ENCODE peak calls at places on chromosome 12, in five cellular contexts. One of them, this sample, is unnamed.

GRCh38 chr12:89372584-89373370 is 20.5 kb upstream of the DUSP6 start:
- DNase-seq in A549: no peak
- DNase-seq in choroid plexus epithelial cell: no peak
- DNase-seq in AG10803: no peak
- DNase-seq in body of pancreas: no peak
- DNase-seq in this sample: no peak

GRCh38 chr12:68808388-68809189 is 612 bp downstream of the MDM2 start:
- DNase-seq in A549: peak
- DNase-seq in choroid plexus epithelial cell: peak
- DNase-seq in AG10803: peak
- DNase-seq in body of pancreas: peak
- DNase-seq in this sample: peak

GRCh38 chr12:14473707-14474287 is 93.9 kb downstream of the PLBD1 start:
- DNase-seq in A549: peak
- DNase-seq in choroid plexus epithelial cell: peak
- DNase-seq in AG10803: peak
- DNase-seq in body of pancreas: no peak
- DNase-seq in this sample: no peak

GRCh38 chr12:47308672-47309071 is 228.9 kb upstream of the AMIGO2 start:
- DNase-seq in A549: no peak
- DNase-seq in choroid plexus epithelial cell: no peak
- DNase-seq in AG10803: no peak
- DNase-seq in body of pancreas: no peak
- DNase-seq in this sample: no peak

GRCh38 chr12:125081427-125081826 is 16.2 kb downstream of the AACS start:
- DNase-seq in A549: no peak
- DNase-seq in choroid plexus epithelial cell: no peak
- DNase-seq in AG10803: no peak
- DNase-seq in body of pancreas: peak
- DNase-seq in this sample: no peak

GRCh38 chr12:10563966-10564365 is 49.4 kb downstream of the MAGOHB start:
- DNase-seq in A549: no peak
- DNase-seq in choroid plexus epithelial cell: no peak
- DNase-seq in AG10803: peak
- DNase-seq in body of pancreas: no peak
- DNase-seq in this sample: no peak

GRCh38 chr12:57452937-57453509 is 2.1 kb upstream of the INHBE start:
- DNase-seq in A549: peak
- DNase-seq in choroid plexus epithelial cell: peak
- DNase-seq in AG10803: peak
- DNase-seq in body of pancreas: peak
- DNase-seq in this sample: no peak

GRCh38 chr12:12807970-12808702 is 5.0 kb upstream of the DDX47 start:
- DNase-seq in A549: no peak
- DNase-seq in choroid plexus epithelial cell: no peak
- DNase-seq in AG10803: no peak
- DNase-seq in body of pancreas: peak
- DNase-seq in this sample: no peak

GRCh38 chr12:49260165-49260564 is 4.7 kb upstream of the TUBA1C start:
- DNase-seq in A549: no peak
- DNase-seq in choroid plexus epithelial cell: peak
- DNase-seq in AG10803: peak
- DNase-seq in body of pancreas: no peak
- DNase-seq in this sample: no peak

GRCh38 chr12:126869644-126870043 is 1397.3 kb upstream of the TMEM132C start:
- DNase-seq in A549: no peak
- DNase-seq in choroid plexus epithelial cell: no peak
- DNase-seq in AG10803: no peak
- DNase-seq in body of pancreas: no peak
- DNase-seq in this sample: no peak

GRCh38 chr12:57759360-57759980 is 4.6 kb downstream of the MARCHF9 start:
- DNase-seq in A549: peak
- DNase-seq in choroid plexus epithelial cell: peak
- DNase-seq in AG10803: no peak
- DNase-seq in body of pancreas: peak
- DNase-seq in this sample: no peak

GRCh38 chr12:49365542-49365941 is 1.7 kb upstream of the SPATS2 start:
- DNase-seq in A549: no peak
- DNase-seq in choroid plexus epithelial cell: peak
- DNase-seq in AG10803: no peak
- DNase-seq in body of pancreas: no peak
- DNase-seq in this sample: no peak

GRCh38 chr12:31650927-31651326 is 8.6 kb upstream of the ETFBKMT start:
- DNase-seq in A549: peak
- DNase-seq in choroid plexus epithelial cell: no peak
- DNase-seq in AG10803: peak
- DNase-seq in body of pancreas: peak
- DNase-seq in this sample: no peak

GRCh38 chr12:73361156-73361866 is 1089.1 kb downstream of the TRHDE start:
- DNase-seq in A549: no peak
- DNase-seq in choroid plexus epithelial cell: no peak
- DNase-seq in AG10803: no peak
- DNase-seq in body of pancreas: no peak
- DNase-seq in this sample: no peak

GRCh38 chr12:62799126-62799736 is 135.7 kb downstream of the PPM1H start:
- DNase-seq in A549: peak
- DNase-seq in choroid plexus epithelial cell: peak
- DNase-seq in AG10803: peak
- DNase-seq in body of pancreas: peak
- DNase-seq in this sample: peak

GRCh38 chr12:82866946-82867345 is 180.2 kb downstream of the TMTC2 start:
- DNase-seq in A549: no peak
- DNase-seq in choroid plexus epithelial cell: no peak
- DNase-seq in AG10803: no peak
- DNase-seq in body of pancreas: no peak
- DNase-seq in this sample: no peak

GRCh38 chr12:47725893-47726292 is 603 bp upstream of the ENDOU start:
- DNase-seq in A549: no peak
- DNase-seq in choroid plexus epithelial cell: peak
- DNase-seq in AG10803: peak
- DNase-seq in body of pancreas: no peak
- DNase-seq in this sample: no peak

GRCh38 chr12:120928864-120929652 is 24.9 kb upstream of the SPPL3 start:
- DNase-seq in A549: no peak
- DNase-seq in choroid plexus epithelial cell: no peak
- DNase-seq in AG10803: no peak
- DNase-seq in body of pancreas: peak
- DNase-seq in this sample: no peak

GRCh38 chr12:118874698-118875548 is 106.4 kb upstream of the SRRM4 start:
- DNase-seq in A549: no peak
- DNase-seq in choroid plexus epithelial cell: no peak
- DNase-seq in AG10803: no peak
- DNase-seq in body of pancreas: no peak
- DNase-seq in this sample: no peak

GRCh38 chr12:83826112-83826511 is 1086.5 kb downstream of the SLC6A15 start:
- DNase-seq in A549: peak
- DNase-seq in choroid plexus epithelial cell: peak
- DNase-seq in AG10803: peak
- DNase-seq in body of pancreas: peak
- DNase-seq in this sample: no peak

GRCh38 chr12:47995976-47996375 is 8.3 kb downstream of the COL2A1 start:
- DNase-seq in A549: no peak
- DNase-seq in choroid plexus epithelial cell: peak
- DNase-seq in AG10803: peak
- DNase-seq in body of pancreas: peak
- DNase-seq in this sample: peak

GRCh38 chr12:70691018-70691672 is 53.9 kb upstream of the PTPRB start:
- DNase-seq in A549: no peak
- DNase-seq in choroid plexus epithelial cell: peak
- DNase-seq in AG10803: peak
- DNase-seq in body of pancreas: no peak
- DNase-seq in this sample: no peak

GRCh38 chr12:113103756-113104450 is 31.7 kb downstream of the RASAL1 start:
- DNase-seq in A549: peak
- DNase-seq in choroid plexus epithelial cell: no peak
- DNase-seq in AG10803: no peak
- DNase-seq in body of pancreas: peak
- DNase-seq in this sample: no peak

GRCh38 chr12:14258468-14258947 is 107.0 kb upstream of the ATF7IP start:
- DNase-seq in A549: no peak
- DNase-seq in choroid plexus epithelial cell: no peak
- DNase-seq in AG10803: peak
- DNase-seq in body of pancreas: peak
- DNase-seq in this sample: no peak

GRCh38 chr12:96907681-96908163 is 665 bp downstream of the NEDD1 start:
- DNase-seq in A549: peak
- DNase-seq in choroid plexus epithelial cell: peak
- DNase-seq in AG10803: peak
- DNase-seq in body of pancreas: peak
- DNase-seq in this sample: no peak

GRCh38 chr12:101086490-101086889 is 123.5 kb downstream of the SLC5A8 start:
- DNase-seq in A549: no peak
- DNase-seq in choroid plexus epithelial cell: peak
- DNase-seq in AG10803: peak
- DNase-seq in body of pancreas: no peak
- DNase-seq in this sample: no peak

GRCh38 chr12:66119229-66119869 is 11.2 kb downstream of the LLPH start:
- DNase-seq in A549: no peak
- DNase-seq in choroid plexus epithelial cell: no peak
- DNase-seq in AG10803: peak
- DNase-seq in body of pancreas: no peak
- DNase-seq in this sample: no peak

GRCh38 chr12:108744021-108744897 is 12.9 kb upstream of the CORO1C start:
- DNase-seq in A549: no peak
- DNase-seq in choroid plexus epithelial cell: no peak
- DNase-seq in AG10803: no peak
- DNase-seq in body of pancreas: no peak
- DNase-seq in this sample: no peak

GRCh38 chr12:56258068-56258819 is at the start of gene ANKRD52:
- DNase-seq in A549: peak
- DNase-seq in choroid plexus epithelial cell: peak
- DNase-seq in AG10803: peak
- DNase-seq in body of pancreas: peak
- DNase-seq in this sample: peak

GRCh38 chr12:56260380-56260779 is 2.2 kb upstream of the ANKRD52 start:
- DNase-seq in A549: no peak
- DNase-seq in choroid plexus epithelial cell: no peak
- DNase-seq in AG10803: no peak
- DNase-seq in body of pancreas: no peak
- DNase-seq in this sample: no peak

GRCh38 chr12:56257071-56257470 is 1.1 kb downstream of the ANKRD52 start:
- DNase-seq in A549: no peak
- DNase-seq in choroid plexus epithelial cell: no peak
- DNase-seq in AG10803: no peak
- DNase-seq in body of pancreas: no peak
- DNase-seq in this sample: no peak

GRCh38 chr12:56257491-56258067 is 605 bp downstream of the ANKRD52 start:
- DNase-seq in A549: peak
- DNase-seq in choroid plexus epithelial cell: peak
- DNase-seq in AG10803: no peak
- DNase-seq in body of pancreas: peak
- DNase-seq in this sample: no peak

GRCh38 chr12:56258820-56259183 is 618 bp upstream of the ANKRD52 start:
- DNase-seq in A549: no peak
- DNase-seq in choroid plexus epithelial cell: no peak
- DNase-seq in AG10803: no peak
- DNase-seq in body of pancreas: no peak
- DNase-seq in this sample: no peak
- H3K4me3 ChIP-seq in A549: peak
- H3K4me3 ChIP-seq in choroid plexus epithelial cell: peak
- H3K4me3 ChIP-seq in AG10803: peak
- H3K4me3 ChIP-seq in body of pancreas: peak
- H3K4me3 ChIP-seq in this sample: peak

DNA sequence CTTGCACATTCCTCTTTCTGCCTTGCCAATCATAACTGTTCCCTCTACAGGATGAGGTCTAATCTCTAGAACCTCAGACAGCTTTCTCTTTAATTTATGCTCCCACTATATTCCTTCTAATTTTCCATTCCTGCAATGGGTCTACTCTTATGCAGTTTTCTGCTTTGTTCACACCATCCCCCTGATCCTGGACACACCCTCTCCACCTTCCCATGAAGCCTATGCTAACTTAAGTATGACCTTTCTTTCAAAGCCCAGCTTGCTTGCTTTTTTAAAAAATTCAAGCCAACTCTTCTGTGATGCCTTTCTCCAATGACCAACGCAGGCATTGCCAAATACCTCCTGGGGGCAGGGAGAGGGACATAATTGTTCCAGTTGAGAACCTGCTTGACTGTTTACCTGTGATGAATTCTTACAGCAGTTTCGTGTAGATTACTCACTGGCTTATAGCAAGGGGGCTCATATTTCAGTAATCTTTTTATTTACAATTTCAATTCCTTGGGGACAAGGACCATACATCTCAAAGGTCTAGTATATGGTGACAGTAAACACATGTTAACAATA is 7.8 kb downstream of the SLC38A1 start:
- DNase-seq in A549: no peak
- DNase-seq in choroid plexus epithelial cell: no peak
- DNase-seq in AG10803: no peak
- DNase-seq in body of pancreas: no peak
- DNase-seq in this sample: no peak
- H3K4me3 ChIP-seq in A549: no peak
- H3K4me3 ChIP-seq in choroid plexus epithelial cell: no peak
- H3K4me3 ChIP-seq in AG10803: no peak
- H3K4me3 ChIP-seq in body of pancreas: no peak
- H3K4me3 ChIP-seq in this sample: peak

GRCh38 chr12:26857465-26858176 is 24.6 kb upstream of the ITPR2 start:
- DNase-seq in A549: no peak
- DNase-seq in choroid plexus epithelial cell: no peak
- DNase-seq in AG10803: no peak
- DNase-seq in body of pancreas: peak
- DNase-seq in this sample: no peak

GRCh38 chr12:26868505-26869494 is 35.8 kb upstream of the ITPR2 start:
- DNase-seq in A549: no peak
- DNase-seq in choroid plexus epithelial cell: no peak
- DNase-seq in AG10803: no peak
- DNase-seq in body of pancreas: no peak
- DNase-seq in this sample: no peak

GRCh38 chr12:26867084-26867483 is 34.1 kb upstream of the ITPR2 start:
- DNase-seq in A549: no peak
- DNase-seq in choroid plexus epithelial cell: no peak
- DNase-seq in AG10803: no peak
- DNase-seq in body of pancreas: no peak
- DNase-seq in this sample: no peak

GRCh38 chr12:26861690-26862089 is 28.7 kb upstream of the ITPR2 start:
- DNase-seq in A549: no peak
- DNase-seq in choroid plexus epithelial cell: no peak
- DNase-seq in AG10803: no peak
- DNase-seq in body of pancreas: no peak
- DNase-seq in this sample: no peak

DNA sequence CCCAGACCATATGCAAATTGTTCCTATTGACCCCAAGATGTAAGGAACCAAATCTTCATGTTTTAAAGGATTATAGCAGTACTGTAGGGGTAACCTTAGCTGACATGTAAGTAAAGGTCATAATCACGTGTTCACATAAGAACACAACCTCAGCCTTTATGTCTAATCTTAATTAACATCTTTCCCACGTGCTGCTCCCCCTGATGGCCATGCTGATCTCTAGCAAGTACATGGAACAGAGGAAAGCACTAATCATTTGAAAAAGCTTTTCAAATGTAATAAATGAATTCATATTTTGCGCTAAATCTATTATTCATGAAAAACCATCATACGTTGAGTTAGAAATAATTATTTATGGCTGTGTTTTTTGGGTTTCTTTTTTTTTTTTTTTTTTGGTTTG is 30.5 kb upstream of the ITPR2 start:
- DNase-seq in A549: peak
- DNase-seq in choroid plexus epithelial cell: peak
- DNase-seq in AG10803: no peak
- DNase-seq in body of pancreas: no peak
- DNase-seq in this sample: no peak
- H3K4me3 ChIP-seq in A549: no peak
- H3K4me3 ChIP-seq in choroid plexus epithelial cell: no peak
- H3K4me3 ChIP-seq in AG10803: no peak
- H3K4me3 ChIP-seq in body of pancreas: no peak
- H3K4me3 ChIP-seq in this sample: no peak

GRCh38 chr12:67650127-67650495 is 1.6 kb downstream of the DYRK2 start:
- DNase-seq in A549: no peak
- DNase-seq in choroid plexus epithelial cell: no peak
- DNase-seq in AG10803: no peak
- DNase-seq in body of pancreas: peak
- DNase-seq in this sample: no peak
- H3K4me3 ChIP-seq in A549: peak
- H3K4me3 ChIP-seq in choroid plexus epithelial cell: peak
- H3K4me3 ChIP-seq in AG10803: peak
- H3K4me3 ChIP-seq in body of pancreas: peak
- H3K4me3 ChIP-seq in this sample: peak

This sample was measured in AG04450.